ENCODE peak calls at places on chromosome 22, in eight cellular contexts. B, M, R, S, Q, Y, T and G are unnamed samples.

GRCh38 chr22:21632237-21632895 is at the start of gene CCDC116:
- DNase-seq in B (no peak), Y (no peak), S (peak), M (no peak), R (peak), Q (peak), T (peak), G (peak)

GRCh38 chr22:46450931-46451660 is 86.3 kb downstream of the CELSR1 start:
- DNase-seq in R (peak), M (no peak), S (no peak), T (no peak), Y (no peak), B (no peak), Q (no peak), G (no peak)

GRCh38 chr22:45290410-45290936 is 5.7 kb downstream of the UPK3A start:
- DNase-seq in R (no peak), B (no peak), S (no peak), Y (peak), M (peak), Q (no peak), T (no peak), G (peak)

GRCh38 chr22:43921361-43921760 is 2.2 kb upstream of the PNPLA3 start:
- DNase-seq in Y (peak), M (peak), Q (no peak), B (no peak), R (no peak), S (no peak), T (no peak), G (no peak)

GRCh38 chr22:41910599-41911291 is 4.1 kb downstream of the SHISA8 start:
- DNase-seq in Q (no peak), Y (no peak), S (no peak), R (no peak), B (no peak), M (peak), T (no peak), G (no peak)

GRCh38 chr22:19109198-19110063 is 12.8 kb downstream of the DGCR2 start:
- DNase-seq in B (no peak), S (peak), Y (peak), M (peak), R (no peak), T (peak), Q (no peak), G (no peak)

GRCh38 chr22:43273902-43274484 is 69.2 kb downstream of the SCUBE1 start:
- DNase-seq in Y (peak), T (no peak), Q (peak), B (no peak), M (peak), R (peak), S (no peak), G (peak)

GRCh38 chr22:30825711-30826505 is 131.2 kb downstream of the OSBP2 start:
- DNase-seq in B (no peak), Q (no peak), T (no peak), S (no peak), M (no peak), Y (no peak), R (no peak), G (no peak)

GRCh38 chr22:25777870-25778269 is 35.9 kb downstream of the MYO18B start:
- DNase-seq in S (no peak), M (peak), Q (peak), Y (peak), R (peak), T (no peak), B (no peak), G (peak)

GRCh38 chr22:17172172-17172833 is 13.2 kb upstream of the HDHD5 start:
- DNase-seq in T (no peak), B (no peak), Q (no peak), Y (no peak), R (no peak), S (no peak), M (no peak), G (no peak)

GRCh38 chr22:24162377-24162927 is 18.8 kb upstream of the SUSD2 start:
- DNase-seq in R (no peak), T (no peak), Q (no peak), Y (no peak), M (no peak), B (no peak), S (no peak), G (no peak)

GRCh38 chr22:33922268-33922667 is 2.0 kb upstream of the LARGE1 start:
- DNase-seq in R (no peak), Q (peak), S (no peak), Y (peak), M (no peak), B (no peak), T (no peak), G (peak)

GRCh38 chr22:32106930-32107329 is 52.2 kb downstream of the C22orf42 start:
- DNase-seq in T (no peak), S (no peak), R (peak), M (no peak), B (no peak), Y (peak), Q (peak), G (no peak)

GRCh38 chr22:44802071-44802700 is 49.8 kb downstream of the ARHGAP8 start:
- DNase-seq in Y (no peak), S (no peak), Q (no peak), R (no peak), M (no peak), B (no peak), T (no peak), G (no peak)

GRCh38 chr22:38760477-38761201 is 4.8 kb upstream of the SUN2 start:
- DNase-seq in T (no peak), B (no peak), R (no peak), S (no peak), Y (peak), M (peak), Q (no peak), G (peak)

GRCh38 chr22:31274017-31274416 is 18.3 kb downstream of the PIK3IP1 start:
- DNase-seq in S (no peak), R (no peak), T (no peak), Q (no peak), Y (no peak), M (no peak), B (no peak), G (no peak)

GRCh38 chr22:21984793-21985192 is 2.2 kb upstream of the TOP3B start:
- DNase-seq in Y (peak), T (no peak), M (peak), Q (peak), S (no peak), B (peak), R (no peak), G (no peak)

GRCh38 chr22:41899992-41900651 is 14.8 kb downstream of the SHISA8 start:
- DNase-seq in Y (no peak), Q (no peak), T (no peak), M (no peak), S (no peak), B (no peak), R (no peak), G (no peak)

GRCh38 chr22:27632451-27633295 is 168.9 kb downstream of the MN1 start:
- DNase-seq in M (no peak), B (no peak), S (no peak), R (no peak), Q (peak), T (no peak), Y (no peak), G (peak)

GRCh38 chr22:29341849-29342127 is 26.3 kb upstream of the RASL10A start:
- DNase-seq in Y (no peak), R (no peak), Q (no peak), T (no peak), M (no peak), S (no peak), B (no peak), G (no peak)

GRCh38 chr22:39658367-39658766 is 87.8 kb downstream of the CACNA1I start:
- DNase-seq in Y (no peak), M (no peak), S (no peak), T (peak), Q (no peak), R (no peak), B (no peak), G (no peak)

GRCh38 chr22:39332441-39333064 is 13.1 kb upstream of the RPL3 start:
- DNase-seq in B (no peak), Q (no peak), T (no peak), R (no peak), Y (no peak), S (no peak), M (no peak), G (no peak)

GRCh38 chr22:46696225-46696518 is 41.9 kb downstream of the CERK start:
- DNase-seq in S (no peak), Q (no peak), R (no peak), M (no peak), Y (no peak), B (no peak), T (no peak), G (no peak)

GRCh38 chr22:35914665-35915476 is 113.8 kb downstream of the RBFOX2 start:
- DNase-seq in B (peak), Y (peak), T (no peak), Q (peak), R (peak), S (no peak), M (peak), G (peak)

GRCh38 chr22:22520020-22520656 is at the start of gene ZNF280A:
- DNase-seq in S (no peak), R (peak), Q (peak), T (no peak), M (no peak), B (peak), Y (peak), G (peak)

GRCh38 chr22:23781533-23781932 is 5.2 kb upstream of the SMARCB1 start:
- DNase-seq in B (no peak), Y (peak), R (no peak), S (no peak), Q (no peak), M (peak), T (no peak), G (no peak)

GRCh38 chr22:41280065-41280464 is 5.9 kb downstream of the RANGAP1 start:
- DNase-seq in S (no peak), Q (no peak), R (no peak), M (no peak), Y (no peak), B (no peak), T (no peak), G (no peak)

GRCh38 chr22:47200273-47201051 is 438.0 kb downstream of the TBC1D22A start:
- DNase-seq in T (no peak), S (no peak), M (no peak), B (no peak), Y (peak), Q (no peak), R (no peak), G (no peak)